ENCODE peak calls at places on chromosomes 6 and 20, in seven cellular contexts. W, B, S, Z, U, C and Y are unnamed samples.

GRCh38 chr6:7426447-7427169 is 37.0 kb downstream of the RIOK1 start:
- DNase-seq in S (no peak), C (peak), Z (no peak), W (no peak), B (no peak), U (no peak), Y (no peak)

GRCh38 chr6:11318835-11319813 is 86.7 kb upstream of the NEDD9 start:
- DNase-seq in C (no peak), W (no peak), Z (no peak), S (no peak), U (peak), B (no peak), Y (no peak)

GRCh38 chr6:28892525-28892924 is 31.3 kb downstream of the TRIM27 start:
- DNase-seq in S (no peak), Z (no peak), W (no peak), B (no peak), C (no peak), U (no peak), Y (no peak)

GRCh38 chr6:8130399-8130798 is 28.1 kb upstream of the EEF1E1 start:
- DNase-seq in Z (no peak), S (no peak), U (peak), B (no peak), W (peak), C (no peak), Y (peak)

GRCh38 chr20:460707-461106 is 1.6 kb downstream of the TBC1D20 start:
- DNase-seq in C (no peak), Z (no peak), S (no peak), U (peak), W (no peak), B (no peak), Y (peak)

GRCh38 chr20:32108814-32109391 is 611 bp upstream of the TM9SF4 start:
- DNase-seq in S (no peak), Z (no peak), B (no peak), W (no peak), U (no peak), C (no peak), Y (no peak)

GRCh38 chr6:106751501-106752252 is 122.3 kb downstream of the QRSL1 start:
- DNase-seq in U (peak), Z (no peak), W (no peak), B (peak), S (no peak), C (no peak), Y (no peak)

GRCh38 chr6:53829698-53830221 is 35.0 kb downstream of the LRRC1 start:
- DNase-seq in Z (no peak), U (no peak), B (no peak), W (no peak), S (no peak), C (no peak), Y (no peak)

GRCh38 chr6:144365176-144365710 is 80.1 kb downstream of the UTRN start:
- DNase-seq in B (no peak), U (peak), W (no peak), S (no peak), C (no peak), Z (no peak), Y (no peak)

GRCh38 chr6:129606664-129607063 is 103.3 kb downstream of the ARHGAP18 start:
- DNase-seq in S (no peak), W (no peak), C (no peak), U (peak), Z (no peak), B (peak), Y (peak)

GRCh38 chr6:38012573-38012972 is 193.0 kb downstream of the ZFAND3 start:
- DNase-seq in U (peak), S (peak), Z (peak), W (no peak), C (no peak), B (peak), Y (peak)

GRCh38 chr6:143060806-143061596 is at the start of gene AIG1:
- DNase-seq in C (peak), Z (peak), W (no peak), B (peak), S (peak), U (no peak), Y (no peak)

GRCh38 chr6:96522469-96523009 is 933 bp downstream of the UFL1 start:
- DNase-seq in W (no peak), Z (no peak), S (no peak), U (peak), B (peak), C (no peak), Y (peak)

GRCh38 chr6:136524936-136525413 is 25.2 kb downstream of the MAP7 start:
- DNase-seq in C (peak), Z (no peak), B (no peak), U (no peak), W (no peak), S (peak), Y (no peak)

GRCh38 chr6:118893095-118893881 is 664 bp upstream of the ASF1A start:
- DNase-seq in C (no peak), S (no peak), Z (no peak), W (no peak), U (peak), B (peak), Y (peak)

GRCh38 chr6:45036101-45036500 is 292.0 kb upstream of the RUNX2 start:
- DNase-seq in W (no peak), C (no peak), Z (no peak), U (no peak), S (no peak), B (no peak), Y (no peak)

DNA sequence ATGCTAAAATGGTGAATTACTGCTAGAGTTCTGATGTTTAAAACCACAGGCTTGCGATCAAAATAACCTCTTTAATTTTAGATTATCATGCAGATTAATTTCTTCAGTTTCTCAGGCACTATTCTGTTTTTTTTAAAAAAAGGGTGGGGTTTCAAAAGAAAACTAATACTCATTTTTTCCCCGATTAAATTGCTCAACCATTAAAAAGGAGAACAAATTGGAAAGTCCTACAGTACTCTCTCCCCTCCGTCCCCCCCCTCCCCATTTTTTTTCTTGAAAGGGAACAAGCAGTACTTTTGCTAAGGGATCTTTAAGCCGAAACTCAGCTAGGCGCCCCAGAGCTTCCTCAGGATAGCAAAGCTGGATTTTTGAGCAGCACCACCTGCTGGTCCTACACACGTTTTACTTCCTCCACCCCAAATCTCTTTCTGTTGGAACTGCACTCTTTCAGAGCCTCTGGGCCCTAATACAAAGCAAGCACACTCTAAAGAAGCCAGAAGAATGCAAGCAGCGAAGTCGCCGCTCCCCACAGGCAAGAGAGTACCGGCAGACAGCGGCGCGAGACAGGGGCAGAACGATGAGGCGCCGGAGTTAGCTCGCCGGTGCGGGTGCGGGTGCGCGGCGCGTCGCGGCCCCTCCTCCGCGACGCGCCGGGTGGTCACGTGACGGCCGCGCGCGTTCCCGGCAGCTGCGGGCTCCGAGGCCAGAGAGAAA is at the start of gene RNF146:
- DNase-seq in W (peak), S (peak), C (no peak), B (peak), Z (peak), U (peak), Y (peak)
- H3K4me3 ChIP-seq in W (peak), S (peak), C (peak), B (peak), Z (peak), U (peak), Y (peak)

GRCh38 chr6:69980624-69981023 is 114.3 kb downstream of the COL19A1 start:
- DNase-seq in Z (no peak), S (no peak), W (no peak), B (no peak), U (no peak), C (no peak), Y (no peak)
- TF ChIP-seq CTCF in Z (no peak), S (no peak), W (no peak), B (no peak), U (no peak), C (peak), Y (no peak)

GRCh38 chr6:55955684-55956083 is 80.3 kb upstream of the BMP5 start:
- DNase-seq in S (no peak), U (no peak), B (no peak), Z (no peak), C (no peak), W (no peak), Y (no peak)

GRCh38 chr6:55950071-55950814 is 74.9 kb upstream of the BMP5 start:
- DNase-seq in W (no peak), U (no peak), C (no peak), Z (no peak), S (no peak), B (no peak), Y (no peak)

GRCh38 chr6:55954436-55954835 is 79.0 kb upstream of the BMP5 start:
- DNase-seq in W (no peak), S (no peak), C (no peak), Z (no peak), B (no peak), U (no peak), Y (no peak)

GRCh38 chr6:55957961-55958422 is 82.6 kb upstream of the BMP5 start:
- DNase-seq in B (peak), W (no peak), C (no peak), Z (no peak), S (no peak), U (peak), Y (peak)

GRCh38 chr6:55953384-55953783 is 78.0 kb upstream of the BMP5 start:
- DNase-seq in S (no peak), C (no peak), U (peak), W (peak), Z (peak), B (peak), Y (peak)
- H3K4me3 ChIP-seq in S (no peak), C (no peak), U (peak), W (no peak), Z (peak), B (no peak), Y (peak)

GRCh38 chr6:126034671-126035070 is 48.3 kb downstream of the TRMT11 start:
- DNase-seq in S (no peak), W (no peak), U (no peak), B (no peak), C (no peak), Z (no peak), Y (no peak)

GRCh38 chr6:126035764-126036163 is 49.4 kb downstream of the TRMT11 start:
- DNase-seq in C (no peak), Z (no peak), U (no peak), B (no peak), W (no peak), S (peak), Y (no peak)

GRCh38 chr6:126030045-126030444 is 43.7 kb downstream of the TRMT11 start:
- DNase-seq in S (no peak), W (no peak), C (no peak), U (no peak), B (peak), Z (peak), Y (no peak)

GRCh38 chr6:126038234-126038633 is 51.9 kb downstream of the TRMT11 start:
- DNase-seq in B (no peak), Z (no peak), S (no peak), W (no peak), U (no peak), C (no peak), Y (no peak)

DNA sequence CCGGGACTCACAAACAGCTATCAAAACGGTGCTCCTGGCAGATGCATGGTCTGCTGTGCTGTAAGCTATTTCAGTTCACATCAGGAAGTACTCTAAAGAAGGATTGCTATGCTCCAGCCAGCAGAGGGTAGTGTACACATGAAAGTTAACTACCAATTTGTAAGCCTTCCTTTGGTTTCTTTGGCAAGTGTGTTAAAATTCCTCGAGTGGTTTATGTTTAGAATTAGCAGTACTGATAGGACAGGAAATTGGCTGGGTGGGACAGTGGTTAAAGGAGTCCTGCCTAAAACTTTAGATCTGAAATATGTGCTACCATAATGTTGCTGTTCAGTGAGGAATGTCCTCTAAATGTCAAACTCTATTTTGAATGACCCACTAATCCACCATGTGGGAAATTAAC is 47.4 kb downstream of the TRMT11 start:
- DNase-seq in C (peak), S (peak), Z (peak), B (peak), W (peak), U (peak), Y (peak)
- TF ChIP-seq CTCF in C (peak), S (peak), Z (peak), B (peak), W (peak), U (peak), Y (peak)

GRCh38 chr6:166307082-166307980 is 861 bp downstream of the PRR18 start:
- DNase-seq in W (no peak), S (peak), C (peak), U (no peak), B (no peak), Z (no peak), Y (no peak)
- H3K4me3 ChIP-seq in W (peak), S (peak), C (no peak), U (no peak), B (peak), Z (peak), Y (no peak)

GRCh38 chr6:167474725-167475124 is 149.8 kb downstream of the TTLL2 start:
- DNase-seq in W (no peak), C (peak), S (no peak), Z (no peak), B (no peak), U (no peak), Y (peak)
- TF ChIP-seq CTCF in W (no peak), C (no peak), S (no peak), Z (no peak), B (no peak), U (no peak), Y (peak)

GRCh38 chr20:36645998-36646397 is at the start of gene SLA2:
- DNase-seq in Z (no peak), U (no peak), C (no peak), S (no peak), W (no peak), B (no peak), Y (no peak)
- H3K4me3 ChIP-seq in Z (no peak), U (no peak), C (no peak), S (no peak), W (no peak), B (no peak), Y (no peak)

DNA sequence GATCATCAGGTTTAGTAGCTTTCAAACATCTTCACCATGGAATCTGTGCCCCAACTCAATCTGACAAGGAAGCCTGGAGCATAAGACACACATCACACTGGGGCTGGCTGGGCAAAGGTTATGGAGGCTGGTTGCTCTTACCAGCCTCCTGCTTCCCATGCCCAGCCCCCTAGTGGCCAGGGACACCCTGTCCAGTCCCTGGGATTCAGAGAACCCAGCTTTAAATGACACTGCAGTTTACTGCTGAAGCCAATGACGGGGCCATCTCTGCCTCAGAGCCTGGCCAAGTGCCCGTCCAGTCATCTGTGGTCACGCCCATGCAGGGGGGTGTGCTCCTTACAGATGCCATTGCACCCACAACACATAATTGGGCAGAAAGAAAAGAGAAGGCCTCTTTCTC is 272.9 kb downstream of the SMOC2 start:
- DNase-seq in Z (no peak), W (no peak), S (no peak), U (no peak), B (no peak), C (peak), Y (no peak)
- TF ChIP-seq CTCF in Z (no peak), W (no peak), S (peak), U (no peak), B (no peak), C (peak), Y (no peak)